ENCODE peak calls at places on chromosomes 7 and 10, in six cellular contexts. I is A549; P is naive thymus-derived CD4-positive, alpha-beta T cell; E is fibroblast of lung; B is body of pancreas; Q is WERI-Rb-1. V is an unnamed sample.
A peak's percentile ranks its signal among the peaks of the same experiment; 100 is the strongest.

GRCh38 chr10:1095498-1095897 is 39.3 kb downstream of the WDR37 start:
- DNase-seq in I (no peak), P (no peak), E (no peak), B (no peak), Q (no peak), V (no peak)

GRCh38 chr7:105389090-105389650 is 449 bp upstream of the SRPK2 start:
- DNase-seq in I (peak; percentile 89), P (peak; percentile 27), E (peak; percentile 56), B (peak; percentile 56), Q (peak; percentile 68), V (no peak)

GRCh38 chr7:20403356-20403755 is 72.7 kb downstream of the ITGB8 start:
- DNase-seq in I (no peak), P (no peak), E (no peak), B (peak; percentile 77), Q (peak; percentile 30), V (no peak)

GRCh38 chr7:17939670-17940301 is 508 bp downstream of the SNX13 start:
- DNase-seq in I (peak; percentile 50), P (no peak), E (peak; percentile 35), B (peak; percentile 50), Q (peak; percentile 17), V (no peak)

GRCh38 chr7:47300472-47301021 is 281.4 kb downstream of the TNS3 start:
- DNase-seq in I (no peak), P (no peak), E (no peak), B (no peak), Q (no peak), V (no peak)

GRCh38 chr10:129966831-129967578 is 2.9 kb upstream of the EBF3 start:
- DNase-seq in I (no peak), P (no peak), E (no peak), B (no peak), Q (no peak), V (no peak)

GRCh38 chr7:27868117-27868516 is 128.2 kb downstream of the TAX1BP1 start:
- DNase-seq in I (no peak), P (no peak), E (no peak), B (no peak), Q (no peak), V (no peak)

GRCh38 chr10:90204131-90204955 is 503.0 kb downstream of the KIF20B start:
- DNase-seq in I (no peak), P (no peak), E (peak; percentile 57), B (no peak), Q (no peak), V (peak; percentile 10)

GRCh38 chr10:50312464-50313437 is 61.4 kb upstream of the ASAH2 start:
- DNase-seq in I (no peak), P (no peak), E (peak; percentile 58), B (no peak), Q (no peak), V (no peak)

GRCh38 chr7:115844857-115845256 is 185.7 kb downstream of the TFEC start:
- DNase-seq in I (no peak), P (no peak), E (peak; percentile 20), B (no peak), Q (no peak), V (no peak)

GRCh38 chr7:5694221-5694754 is 87.2 kb downstream of the RNF216 start:
- DNase-seq in I (no peak), P (no peak), E (peak; percentile 97), B (no peak), Q (no peak), V (peak; percentile 95)

GRCh38 chr7:47572101-47572460 is 9.8 kb downstream of the TNS3 start:
- DNase-seq in I (no peak), P (no peak), E (no peak), B (no peak), Q (no peak), V (peak; percentile 67)

GRCh38 chr7:25308898-25309521 is 80.7 kb upstream of the NPVF start:
- DNase-seq in I (no peak), P (no peak), E (no peak), B (no peak), Q (no peak), V (no peak)

GRCh38 chr10:32445036-32445435 is 904 bp upstream of the CCDC7 start:
- DNase-seq in I (peak; percentile 10), P (no peak), E (no peak), B (no peak), Q (no peak), V (no peak)

GRCh38 chr7:8160810-8161209 is 101.2 kb downstream of the ICA1 start:
- DNase-seq in I (no peak), P (no peak), E (peak; percentile 2), B (no peak), Q (no peak), V (no peak)

GRCh38 chr7:86991844-86992243 is 67.6 kb downstream of the ELAPOR2 start:
- DNase-seq in I (no peak), P (no peak), E (peak; percentile 21), B (no peak), Q (no peak), V (peak; percentile 17)

GRCh38 chr10:117140525-117140902 is 2.4 kb upstream of the VAX1 start:
- DNase-seq in I (no peak), P (no peak), E (no peak), B (no peak), Q (no peak), V (no peak)

GRCh38 chr10:74029943-74030342 is 32.0 kb downstream of the VCL start:
- DNase-seq in I (no peak), P (no peak), E (no peak), B (no peak), Q (no peak), V (no peak)

GRCh38 chr7:91554893-91555292 is 290.7 kb downstream of the FZD1 start:
- DNase-seq in I (no peak), P (no peak), E (no peak), B (no peak), Q (no peak), V (no peak)

GRCh38 chr7:4842302-4843064 is 19.3 kb downstream of the PAPOLB start:
- DNase-seq in I (no peak), P (no peak), E (no peak), B (peak; percentile 82), Q (no peak), V (no peak)

GRCh38 chr7:13542451-13542850 is 447.0 kb downstream of the ETV1 start:
- DNase-seq in I (no peak), P (no peak), E (no peak), B (no peak), Q (no peak), V (no peak)

GRCh38 chr7:100516135-100516812 is 22.7 kb upstream of the AGFG2 start:
- DNase-seq in I (no peak), P (peak; percentile 55), E (peak; percentile 97), B (peak; percentile 45), Q (peak; percentile 11), V (peak; percentile 78)

GRCh38 chr10:97596101-97597055 is 6.9 kb downstream of the C10orf62 start:
- DNase-seq in I (peak; percentile 68), P (no peak), E (peak; percentile 95), B (peak; percentile 70), Q (no peak), V (peak; percentile 55)

GRCh38 chr7:157684157-157684595 is 347.4 kb downstream of the DNAJB6 start:
- DNase-seq in I (no peak), P (no peak), E (peak; percentile 49), B (no peak), Q (no peak), V (no peak)

GRCh38 chr7:157684596-157685429 is 348.0 kb downstream of the DNAJB6 start:
- DNase-seq in I (no peak), P (no peak), E (peak; percentile 7), B (no peak), Q (peak; percentile 4), V (no peak)

GRCh38 chr7:157682064-157682945 is 345.5 kb downstream of the DNAJB6 start:
- DNase-seq in I (no peak), P (no peak), E (no peak), B (no peak), Q (no peak), V (no peak)

GRCh38 chr7:157682946-157683239 is 346.1 kb downstream of the DNAJB6 start:
- DNase-seq in I (no peak), P (no peak), E (no peak), B (no peak), Q (peak; percentile 5), V (no peak)

DNA sequence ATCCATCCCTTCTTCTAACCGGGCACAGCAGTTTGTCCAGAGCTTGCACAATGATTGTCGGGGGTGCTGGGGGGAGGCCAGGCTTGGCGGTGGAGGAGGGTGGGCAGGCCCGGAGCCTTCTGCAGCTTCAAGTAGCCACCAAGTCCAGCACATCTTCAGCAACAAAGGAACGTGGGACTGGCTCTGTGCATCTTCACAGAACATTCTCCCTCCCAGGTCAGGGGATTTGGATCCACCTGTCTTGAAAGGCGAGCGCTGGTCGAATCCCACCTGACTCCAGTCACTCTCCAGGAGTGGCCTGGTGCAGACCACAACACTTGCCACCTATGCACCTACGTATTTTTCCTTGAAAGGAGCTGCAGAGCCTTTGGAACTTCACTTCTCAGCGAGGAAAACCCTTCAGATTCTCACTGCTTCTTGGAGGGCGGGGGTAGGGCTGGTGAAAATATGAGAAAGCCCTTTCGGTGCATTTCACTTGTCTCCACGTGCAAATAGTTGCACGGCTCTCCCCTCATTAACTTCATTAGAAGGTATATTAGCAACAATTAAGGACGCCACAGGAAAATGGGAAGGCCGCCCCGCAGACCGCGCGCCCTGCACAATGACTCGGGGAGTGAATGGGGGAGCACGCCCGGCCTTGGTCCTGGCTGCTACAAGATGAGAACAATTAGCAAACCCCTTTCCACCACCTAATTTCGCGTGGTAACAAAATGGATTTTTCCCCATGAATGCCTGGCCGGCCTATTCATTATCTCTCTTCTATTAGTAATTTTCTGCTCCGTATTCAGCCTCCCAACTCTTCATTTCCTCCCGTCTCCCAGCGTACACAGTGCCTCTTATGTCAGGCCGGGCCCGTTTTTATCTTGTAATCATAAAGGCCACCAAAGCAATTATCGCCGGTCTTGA is 346.7 kb downstream of the DNAJB6 start:
- DNase-seq in I (no peak), P (no peak), E (peak; percentile 8), B (no peak), Q (peak; percentile 4), V (no peak)
- H3K4me3 ChIP-seq in I (no peak overlapping the region), P (no peak overlapping the region), E (peak overlapping the region; percentile 51), B (no peak overlapping the region), Q (no peak overlapping the region), V (peak overlapping the region; percentile 10)

GRCh38 chr7:99392659-99393362 is 15.6 kb downstream of the PDAP1 start:
- DNase-seq in I (no peak), P (peak; percentile 82), E (peak; percentile 58), B (peak; percentile 90), Q (peak; percentile 93), V (no peak)
- H3K4me3 ChIP-seq in I (no peak overlapping the region), P (peak overlapping the region; percentile 55), E (peak overlapping the region; percentile 47), B (peak overlapping the region; percentile 31), Q (peak overlapping the region; percentile 67), V (peak overlapping the region; percentile 29)

DNA sequence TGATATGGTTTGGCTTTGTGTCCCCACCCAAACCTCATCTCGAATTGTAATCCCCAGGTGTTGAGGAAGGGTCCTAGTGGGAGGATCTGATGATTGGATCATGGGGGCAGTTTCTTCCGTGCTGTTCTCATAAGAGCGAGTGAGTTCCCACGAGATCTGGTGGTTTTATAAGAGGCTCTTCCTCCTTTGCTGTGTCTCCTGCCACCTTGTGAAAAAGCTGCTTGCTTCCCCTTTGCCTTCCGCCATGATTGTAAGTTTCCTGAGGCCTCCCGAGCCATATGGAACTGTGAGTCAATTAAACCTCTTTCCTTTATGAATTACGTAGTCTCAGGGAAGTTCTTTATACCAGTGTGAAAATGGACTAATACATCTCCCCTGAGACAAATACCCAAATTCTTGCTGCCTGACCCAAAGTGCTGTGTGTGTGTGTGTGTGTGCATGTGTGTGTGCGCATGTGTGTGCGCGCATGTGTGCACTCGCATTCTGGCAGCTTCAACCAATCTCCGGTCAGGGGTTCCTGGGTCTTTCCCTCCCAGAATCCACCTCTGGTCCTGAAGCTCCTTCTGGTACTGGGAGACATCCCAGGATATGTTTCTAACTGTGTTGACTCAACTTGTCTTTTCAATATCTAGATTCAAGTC is 98.1 kb upstream of the LRRC4 start:
- DNase-seq in I (no peak), P (no peak), E (no peak), B (no peak), Q (no peak), V (no peak)
- H3K4me3 ChIP-seq in I (no peak overlapping the region), P (no peak overlapping the region), E (no peak overlapping the region), B (no peak overlapping the region), Q (no peak overlapping the region), V (no peak overlapping the region)

GRCh38 chr10:126839094-126839761 is 66.0 kb upstream of the DOCK1 start:
- DNase-seq in I (no peak), P (no peak), E (no peak), B (peak; percentile 95), Q (no peak), V (no peak)
- H3K4me3 ChIP-seq in I (no peak overlapping the region), P (no peak overlapping the region), E (no peak overlapping the region), B (no peak overlapping the region), Q (no peak overlapping the region), V (no peak overlapping the region)